ENCODE peak calls at places on chromosomes 7 and 10, in nine cellular contexts. N is GM23338, K is esophagus squamous epithelium, V is BJ, D is fibroblast of pulmonary artery, M is heart right ventricle, J is left ventricle myocardium inferior, A is OCI-LY7, E is bronchial epithelial cell. I is an unnamed sample.
A peak's percentile ranks its signal among the peaks of the same experiment; 100 is the strongest.

GRCh38 chr10:70761031-70761601 is 24.1 kb downstream of the TBATA start:
- DNase-seq in N (peak; percentile 51), K (no peak), V (no peak), D (peak; percentile 32), M (no peak), J (no peak), A (no peak), E (no peak), I (no peak)

GRCh38 chr10:63286340-63286739 is 153.2 kb downstream of the NRBF2 start:
- DNase-seq in N (no peak), K (no peak), V (no peak), D (no peak), M (no peak), J (no peak), A (no peak), E (no peak), I (no peak)

GRCh38 chr7:90777075-90777864 is 181.1 kb downstream of the CDK14 start:
- DNase-seq in N (no peak), K (no peak), V (no peak), D (no peak), M (no peak), J (peak; percentile 18), A (no peak), E (no peak), I (no peak)

GRCh38 chr10:129710510-129710847 is 243.4 kb downstream of the MGMT start:
- DNase-seq in N (no peak), K (no peak), V (no peak), D (no peak), M (no peak), J (no peak), A (no peak), E (no peak), I (no peak)

GRCh38 chr7:98097042-98097645 is 9.5 kb upstream of the LMTK2 start:
- DNase-seq in N (no peak), K (no peak), V (no peak), D (no peak), M (no peak), J (no peak), A (peak; percentile 20), E (no peak), I (no peak)

GRCh38 chr10:122455376-122456056 is 1.1 kb downstream of the ARMS2 start:
- DNase-seq in N (no peak), K (no peak), V (no peak), D (no peak), M (no peak), J (no peak), A (no peak), E (no peak), I (no peak)

GRCh38 chr10:122706947-122707346 is 7.3 kb upstream of the C10orf120 start:
- DNase-seq in N (no peak), K (no peak), V (no peak), D (no peak), M (peak; percentile 36), J (peak; percentile 63), A (no peak), E (no peak), I (no peak)

GRCh38 chr10:61897671-61898434 is 3.6 kb upstream of the ARID5B start:
- DNase-seq in N (peak; percentile 63), K (no peak), V (no peak), D (peak; percentile 69), M (no peak), J (no peak), A (peak; percentile 73), E (peak; percentile 42), I (no peak)

GRCh38 chr7:140446467-140446866 is 32.8 kb downstream of the MKRN1 start:
- DNase-seq in N (no peak), K (no peak), V (no peak), D (no peak), M (no peak), J (no peak), A (no peak), E (no peak), I (no peak)

GRCh38 chr10:131578472-131578970 is 267.0 kb upstream of the TCERG1L start:
- DNase-seq in N (no peak), K (no peak), V (no peak), D (no peak), M (no peak), J (no peak), A (no peak), E (no peak), I (no peak)

GRCh38 chr7:142883145-142883544 is 2.4 kb downstream of the TRPV6 start:
- DNase-seq in N (no peak), K (no peak), V (no peak), D (no peak), M (no peak), J (no peak), A (no peak), E (no peak), I (no peak)

GRCh38 chr10:35336921-35337741 is 822 bp downstream of the CCNY start:
- DNase-seq in N (peak; percentile 45), K (no peak), V (no peak), D (no peak), M (peak; percentile 54), J (peak; percentile 40), A (peak; percentile 31), E (no peak), I (no peak)

GRCh38 chr7:2452074-2452507 is 24.1 kb downstream of the GRIFIN start:
- DNase-seq in N (peak; percentile 51), K (no peak), V (no peak), D (no peak), M (no peak), J (no peak), A (no peak), E (no peak), I (no peak)
- H3K4me3 ChIP-seq in N (no peak overlapping the region), K (peak overlapping the region; percentile 11), V (no peak overlapping the region), D (no peak overlapping the region), M (peak overlapping the region; percentile 56), J (peak overlapping the region; percentile 66), A (no peak overlapping the region), E (no peak overlapping the region), I (peak overlapping the region; percentile 72)

GRCh38 chr7:121182281-121182680 is 146.5 kb upstream of the WNT16 start:
- DNase-seq in N (no peak), K (no peak), V (no peak), D (no peak), M (no peak), J (no peak), A (no peak), E (no peak), I (no peak)

GRCh38 chr7:121182902-121183301 is 145.9 kb upstream of the WNT16 start:
- DNase-seq in N (no peak), K (no peak), V (no peak), D (no peak), M (no peak), J (no peak), A (no peak), E (peak; percentile 27), I (no peak)

GRCh38 chr7:121178869-121179497 is 149.8 kb upstream of the WNT16 start:
- DNase-seq in N (no peak), K (no peak), V (no peak), D (no peak), M (no peak), J (no peak), A (peak; percentile 20), E (no peak), I (no peak)

GRCh38 chr7:121180436-121181063 is 148.2 kb upstream of the WNT16 start:
- DNase-seq in N (no peak), K (no peak), V (no peak), D (no peak), M (no peak), J (no peak), A (peak; percentile 90), E (no peak), I (no peak)

GRCh38 chr7:121181357-121181756 is 147.4 kb upstream of the WNT16 start:
- DNase-seq in N (no peak), K (no peak), V (no peak), D (no peak), M (no peak), J (no peak), A (no peak), E (no peak), I (no peak)
- H3K4me3 ChIP-seq in N (no peak overlapping the region), K (no peak overlapping the region), V (no peak overlapping the region), D (no peak overlapping the region), M (no peak overlapping the region), J (no peak overlapping the region), A (peak overlapping the region; percentile 54), E (no peak overlapping the region), I (no peak overlapping the region)

DNA sequence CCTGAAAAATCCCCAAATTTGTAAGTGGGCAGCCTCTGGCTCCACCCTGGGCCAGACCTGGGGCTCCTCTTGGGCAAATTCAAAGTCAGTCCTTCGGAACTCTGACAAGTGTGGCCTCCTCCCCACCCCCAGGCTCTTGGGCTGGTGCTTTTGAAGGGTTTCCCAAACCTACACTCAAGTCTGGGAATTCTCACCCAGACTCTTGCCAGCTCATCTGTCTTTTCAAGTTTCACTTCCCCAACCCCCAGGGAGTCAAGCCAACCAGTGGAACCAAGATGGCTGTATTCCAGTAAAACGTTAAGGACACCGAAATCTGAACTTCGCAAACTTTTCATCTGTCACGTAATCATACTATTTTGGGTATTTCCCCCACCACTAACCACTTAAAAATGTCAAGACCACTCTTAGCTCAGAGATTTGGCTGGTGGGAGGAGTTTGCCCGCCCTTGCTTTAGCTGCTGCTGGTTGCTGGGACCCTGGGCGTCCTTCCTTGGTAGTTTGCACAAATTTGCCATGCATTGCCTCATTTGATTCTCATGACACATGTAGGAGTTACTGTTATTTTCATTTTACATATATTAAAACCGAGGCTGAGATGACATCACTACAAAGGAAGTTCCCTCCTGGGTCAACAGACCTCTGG is 1.7 kb upstream of the MYO1G start:
- DNase-seq in N (no peak), K (no peak), V (no peak), D (peak; percentile 50), M (no peak), J (no peak), A (peak; percentile 72), E (peak; percentile 63), I (peak; percentile 41)
- H3K4me3 ChIP-seq in N (no peak overlapping the region), K (no peak overlapping the region), V (no peak overlapping the region), D (no peak overlapping the region), M (no peak overlapping the region), J (no peak overlapping the region), A (peak overlapping the region; percentile 67), E (no peak overlapping the region), I (peak overlapping the region; percentile 26)

GRCh38 chr7:107002131-107002803 is 42.2 kb upstream of the PRKAR2B start:
- DNase-seq in N (no peak), K (no peak), V (no peak), D (peak; percentile 11), M (no peak), J (no peak), A (no peak), E (no peak), I (no peak)

GRCh38 chr7:106997487-106998271 is 46.8 kb upstream of the PRKAR2B start:
- DNase-seq in N (no peak), K (no peak), V (no peak), D (no peak), M (no peak), J (no peak), A (no peak), E (no peak), I (no peak)

GRCh38 chr7:107002804-107003137 is 41.7 kb upstream of the PRKAR2B start:
- DNase-seq in N (no peak), K (no peak), V (no peak), D (no peak), M (no peak), J (no peak), A (no peak), E (no peak), I (no peak)

DNA sequence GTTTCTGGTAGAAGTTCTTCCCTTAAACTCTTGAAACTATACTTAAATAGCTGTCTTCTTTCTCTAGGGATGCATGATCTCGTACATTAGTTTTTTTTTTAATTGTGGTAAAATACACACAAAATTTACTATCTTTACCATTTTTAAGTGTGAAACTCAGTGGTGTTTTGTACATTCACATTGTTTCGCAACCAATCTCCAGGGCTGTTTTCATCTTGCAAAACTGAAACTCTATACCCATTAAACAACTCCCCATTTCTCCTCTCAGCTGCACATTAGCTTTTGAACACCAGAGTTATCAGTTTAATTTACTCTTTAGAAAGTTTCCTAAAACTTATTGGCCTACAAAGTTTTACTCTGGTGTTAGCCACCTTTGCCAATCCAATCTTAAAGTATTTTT is 45.5 kb upstream of the PRKAR2B start:
- DNase-seq in N (no peak), K (no peak), V (no peak), D (no peak), M (no peak), J (no peak), A (no peak), E (peak; percentile 2), I (no peak)
- H3K4me3 ChIP-seq in N (no peak overlapping the region), K (no peak overlapping the region), V (no peak overlapping the region), D (no peak overlapping the region), M (no peak overlapping the region), J (no peak overlapping the region), A (no peak overlapping the region), E (no peak overlapping the region), I (no peak overlapping the region)

I was measured in thoracic aorta.